ENCODE peak calls at places on chromosomes 2 and 18, in five cellular contexts. One of them, this sample, is unnamed.

GRCh38 chr2:30662268-30663131 is 144.7 kb downstream of the CAPN13 start:
- DNase-seq in GM12878: no peak
- DNase-seq in IMR-90: peak
- DNase-seq in SK-N-SH: no peak
- DNase-seq in K562: no peak
- DNase-seq in this sample: no peak

GRCh38 chr2:238704471-238705230 is 143.2 kb upstream of the TWIST2 start:
- DNase-seq in GM12878: no peak
- DNase-seq in IMR-90: no peak
- DNase-seq in SK-N-SH: no peak
- DNase-seq in K562: no peak
- DNase-seq in this sample: no peak

GRCh38 chr2:25521665-25522387 is 151.6 kb downstream of the DTNB start:
- DNase-seq in GM12878: peak
- DNase-seq in IMR-90: peak
- DNase-seq in SK-N-SH: peak
- DNase-seq in K562: peak
- DNase-seq in this sample: peak

GRCh38 chr18:58114766-58115165 is 70.7 kb downstream of the NEDD4L start:
- DNase-seq in GM12878: no peak
- DNase-seq in IMR-90: no peak
- DNase-seq in SK-N-SH: no peak
- DNase-seq in K562: no peak
- DNase-seq in this sample: no peak

GRCh38 chr18:52481116-52481515 is 141.1 kb downstream of the DCC start:
- DNase-seq in GM12878: no peak
- DNase-seq in IMR-90: no peak
- DNase-seq in SK-N-SH: no peak
- DNase-seq in K562: no peak
- DNase-seq in this sample: no peak

GRCh38 chr2:105301646-105302045 is 27.9 kb downstream of the TGFBRAP1 start:
- DNase-seq in GM12878: no peak
- DNase-seq in IMR-90: no peak
- DNase-seq in SK-N-SH: no peak
- DNase-seq in K562: no peak
- DNase-seq in this sample: no peak

GRCh38 chr2:19488009-19488691 is 129.7 kb upstream of the OSR1 start:
- DNase-seq in GM12878: no peak
- DNase-seq in IMR-90: peak
- DNase-seq in SK-N-SH: no peak
- DNase-seq in K562: no peak
- DNase-seq in this sample: peak

GRCh38 chr18:21303445-21303844 is 61.4 kb downstream of the GREB1L start:
- DNase-seq in GM12878: no peak
- DNase-seq in IMR-90: no peak
- DNase-seq in SK-N-SH: no peak
- DNase-seq in K562: no peak
- DNase-seq in this sample: no peak

GRCh38 chr18:46542545-46542944 is 114.5 kb downstream of the LOXHD1 start:
- DNase-seq in GM12878: no peak
- DNase-seq in IMR-90: no peak
- DNase-seq in SK-N-SH: no peak
- DNase-seq in K562: no peak
- DNase-seq in this sample: no peak

GRCh38 chr2:47501374-47502200 is 98.6 kb downstream of the MSH2 start:
- DNase-seq in GM12878: no peak
- DNase-seq in IMR-90: peak
- DNase-seq in SK-N-SH: no peak
- DNase-seq in K562: no peak
- DNase-seq in this sample: no peak

GRCh38 chr2:30026091-30027055 is 105.0 kb upstream of the ALK start:
- DNase-seq in GM12878: no peak
- DNase-seq in IMR-90: peak
- DNase-seq in SK-N-SH: peak
- DNase-seq in K562: peak
- DNase-seq in this sample: peak

GRCh38 chr2:50769416-50769815 is 262.5 kb downstream of the NRXN1 start:
- DNase-seq in GM12878: no peak
- DNase-seq in IMR-90: no peak
- DNase-seq in SK-N-SH: no peak
- DNase-seq in K562: no peak
- DNase-seq in this sample: no peak

GRCh38 chr2:39431592-39432316 is 5.3 kb downstream of the MAP4K3 start:
- DNase-seq in GM12878: no peak
- DNase-seq in IMR-90: peak
- DNase-seq in SK-N-SH: no peak
- DNase-seq in K562: no peak
- DNase-seq in this sample: no peak

GRCh38 chr2:15041429-15041837 is 408.9 kb downstream of the LRATD1 start:
- DNase-seq in GM12878: no peak
- DNase-seq in IMR-90: peak
- DNase-seq in SK-N-SH: no peak
- DNase-seq in K562: no peak
- DNase-seq in this sample: no peak
- TF ChIP-seq RCOR1 in GM12878: no peak
- TF ChIP-seq RCOR1 in IMR-90: no peak
- TF ChIP-seq RCOR1 in SK-N-SH: no peak
- TF ChIP-seq RCOR1 in K562: no peak
- TF ChIP-seq RCOR1 in this sample: no peak

DNA sequence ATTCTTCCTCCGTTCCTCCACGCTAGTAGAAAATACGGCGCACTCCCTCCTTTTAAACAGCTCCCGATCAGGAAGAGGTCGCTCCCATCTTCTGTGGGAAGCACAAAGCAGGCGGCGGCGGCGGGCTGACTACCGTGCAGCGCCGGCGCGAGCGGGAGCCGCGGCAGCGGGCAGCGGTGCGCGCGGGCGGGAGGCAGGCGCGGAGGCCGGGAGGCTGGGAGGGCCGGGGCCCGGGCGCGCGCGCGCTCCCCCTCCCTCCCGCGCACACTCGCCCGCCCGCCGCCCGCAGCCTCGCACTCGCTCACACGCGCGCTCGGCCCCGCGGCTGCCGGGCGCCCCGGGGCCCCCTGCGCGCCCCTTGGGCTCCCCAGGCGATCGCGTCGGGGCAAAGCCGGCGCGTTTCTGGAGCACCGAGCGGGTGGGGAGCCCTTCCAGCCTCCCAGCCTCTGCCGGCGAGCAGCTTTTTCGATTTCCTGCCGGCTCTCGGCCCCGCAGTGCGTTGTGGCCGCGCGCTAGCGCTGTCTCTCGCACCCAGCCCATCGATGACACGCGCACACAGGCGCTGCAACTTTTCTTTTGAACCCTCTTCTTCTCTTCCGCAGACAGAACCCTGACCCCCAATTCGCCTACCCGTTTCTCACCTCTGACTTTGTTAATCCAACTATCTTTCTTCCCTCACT is at the start of gene SLC8A1:
- DNase-seq in GM12878: no peak
- DNase-seq in IMR-90: peak
- DNase-seq in SK-N-SH: peak
- DNase-seq in K562: no peak
- DNase-seq in this sample: peak
- TF ChIP-seq RCOR1 in GM12878: no peak
- TF ChIP-seq RCOR1 in IMR-90: no peak
- TF ChIP-seq RCOR1 in SK-N-SH: no peak
- TF ChIP-seq RCOR1 in K562: no peak
- TF ChIP-seq RCOR1 in this sample: no peak

DNA sequence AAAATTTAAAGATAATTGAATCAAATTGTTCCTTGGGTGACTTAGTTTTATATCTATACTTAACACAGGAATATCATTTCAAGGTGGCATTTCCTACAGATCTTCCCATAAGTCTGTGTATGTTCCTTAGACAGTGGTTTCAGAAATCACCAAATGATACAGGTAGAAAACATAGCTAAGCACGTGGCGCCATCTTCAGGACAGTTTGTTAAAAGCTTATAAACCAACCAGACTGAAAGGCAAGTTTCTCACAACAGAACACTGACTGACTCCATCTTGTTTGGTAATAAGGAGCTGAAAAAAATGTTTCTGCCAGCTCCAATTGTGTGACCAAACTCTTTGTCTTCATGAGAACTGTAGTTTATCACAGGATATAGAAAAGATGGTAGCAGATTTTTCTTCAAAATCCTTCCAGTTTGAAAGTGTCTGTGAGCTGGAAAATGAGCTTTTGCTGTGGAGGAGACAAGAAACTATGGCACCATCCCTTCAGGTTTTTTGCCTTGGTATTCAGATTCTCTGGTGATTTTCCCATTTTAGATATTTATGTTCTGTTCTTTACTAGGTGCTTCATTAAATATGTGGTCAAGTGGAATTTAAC is 34.8 kb upstream of the NEUROD1 start:
- DNase-seq in GM12878: peak
- DNase-seq in IMR-90: peak
- DNase-seq in SK-N-SH: peak
- DNase-seq in K562: peak
- DNase-seq in this sample: peak
- TF ChIP-seq RCOR1 in GM12878: no peak
- TF ChIP-seq RCOR1 in IMR-90: no peak
- TF ChIP-seq RCOR1 in SK-N-SH: no peak
- TF ChIP-seq RCOR1 in K562: no peak
- TF ChIP-seq RCOR1 in this sample: no peak

GRCh38 chr2:206250041-206250897 is 24.2 kb upstream of the ZDBF2 start:
- DNase-seq in GM12878: no peak
- DNase-seq in IMR-90: peak
- DNase-seq in SK-N-SH: no peak
- DNase-seq in K562: no peak
- DNase-seq in this sample: peak
- TF ChIP-seq RCOR1 in GM12878: no peak
- TF ChIP-seq RCOR1 in IMR-90: no peak
- TF ChIP-seq RCOR1 in SK-N-SH: no peak
- TF ChIP-seq RCOR1 in K562: no peak
- TF ChIP-seq RCOR1 in this sample: no peak

GRCh38 chr2:134104754-134105153 is 149.1 kb upstream of the MGAT5 start:
- DNase-seq in GM12878: no peak
- DNase-seq in IMR-90: no peak
- DNase-seq in SK-N-SH: no peak
- DNase-seq in K562: no peak
- DNase-seq in this sample: no peak
- TF ChIP-seq RCOR1 in GM12878: no peak
- TF ChIP-seq RCOR1 in IMR-90: no peak
- TF ChIP-seq RCOR1 in SK-N-SH: no peak
- TF ChIP-seq RCOR1 in K562: no peak
- TF ChIP-seq RCOR1 in this sample: no peak

GRCh38 chr18:54561864-54562263 is 29.2 kb upstream of the DYNAP start:
- DNase-seq in GM12878: no peak
- DNase-seq in IMR-90: no peak
- DNase-seq in SK-N-SH: no peak
- DNase-seq in K562: no peak
- DNase-seq in this sample: no peak

GRCh38 chr18:54557958-54558357 is 33.1 kb upstream of the DYNAP start:
- DNase-seq in GM12878: no peak
- DNase-seq in IMR-90: no peak
- DNase-seq in SK-N-SH: no peak
- DNase-seq in K562: no peak
- DNase-seq in this sample: no peak

GRCh38 chr18:54555996-54556395 is 35.0 kb upstream of the DYNAP start:
- DNase-seq in GM12878: no peak
- DNase-seq in IMR-90: no peak
- DNase-seq in SK-N-SH: no peak
- DNase-seq in K562: no peak
- DNase-seq in this sample: no peak

GRCh38 chr18:54558609-54559585 is 32.1 kb upstream of the DYNAP start:
- DNase-seq in GM12878: peak
- DNase-seq in IMR-90: peak
- DNase-seq in SK-N-SH: peak
- DNase-seq in K562: peak
- DNase-seq in this sample: peak
- TF ChIP-seq RCOR1 in GM12878: no peak
- TF ChIP-seq RCOR1 in IMR-90: no peak
- TF ChIP-seq RCOR1 in SK-N-SH: no peak
- TF ChIP-seq RCOR1 in K562: no peak
- TF ChIP-seq RCOR1 in this sample: no peak

GRCh38 chr2:201149064-201149820 is 33.3 kb downstream of the CFLAR start:
- DNase-seq in GM12878: no peak
- DNase-seq in IMR-90: peak
- DNase-seq in SK-N-SH: no peak
- DNase-seq in K562: no peak
- DNase-seq in this sample: peak
- TF ChIP-seq RCOR1 in GM12878: no peak
- TF ChIP-seq RCOR1 in IMR-90: no peak
- TF ChIP-seq RCOR1 in SK-N-SH: no peak
- TF ChIP-seq RCOR1 in K562: no peak
- TF ChIP-seq RCOR1 in this sample: no peak

GRCh38 chr2:223692227-223692947 is 90.2 kb upstream of the SCG2 start:
- DNase-seq in GM12878: no peak
- DNase-seq in IMR-90: peak
- DNase-seq in SK-N-SH: peak
- DNase-seq in K562: peak
- DNase-seq in this sample: peak
- TF ChIP-seq RCOR1 in GM12878: no peak
- TF ChIP-seq RCOR1 in IMR-90: no peak
- TF ChIP-seq RCOR1 in SK-N-SH: no peak
- TF ChIP-seq RCOR1 in K562: peak
- TF ChIP-seq RCOR1 in this sample: no peak

GRCh38 chr18:71673498-71673897 is 870.6 kb downstream of the CBLN2 start:
- DNase-seq in GM12878: no peak
- DNase-seq in IMR-90: no peak
- DNase-seq in SK-N-SH: no peak
- DNase-seq in K562: no peak
- DNase-seq in this sample: no peak

GRCh38 chr18:71678144-71678543 is 866.0 kb downstream of the CBLN2 start:
- DNase-seq in GM12878: no peak
- DNase-seq in IMR-90: no peak
- DNase-seq in SK-N-SH: no peak
- DNase-seq in K562: no peak
- DNase-seq in this sample: no peak

DNA sequence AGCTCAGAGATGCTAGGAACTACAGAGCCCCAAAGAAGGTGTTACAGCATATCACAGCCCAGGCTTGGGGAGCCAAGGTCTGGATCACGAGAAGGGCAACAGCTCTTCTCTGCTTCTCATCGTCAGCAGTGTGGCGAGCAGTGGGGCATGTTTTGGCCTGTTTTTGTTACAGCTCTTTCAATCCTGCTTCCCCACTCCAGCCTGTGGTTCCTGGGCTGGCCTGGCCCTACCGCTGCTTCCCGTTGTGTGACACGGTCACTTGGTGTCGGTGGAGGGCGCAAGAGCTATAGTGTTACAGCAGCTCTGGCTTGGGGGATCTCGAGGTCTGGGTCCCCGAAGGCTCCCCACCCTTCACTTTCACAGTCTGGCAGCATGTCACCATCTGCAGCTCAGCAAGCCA is 870.2 kb downstream of the CBLN2 start:
- DNase-seq in GM12878: no peak
- DNase-seq in IMR-90: no peak
- DNase-seq in SK-N-SH: no peak
- DNase-seq in K562: no peak
- DNase-seq in this sample: no peak
- TF ChIP-seq RCOR1 in GM12878: no peak
- TF ChIP-seq RCOR1 in IMR-90: no peak
- TF ChIP-seq RCOR1 in SK-N-SH: no peak
- TF ChIP-seq RCOR1 in K562: no peak
- TF ChIP-seq RCOR1 in this sample: no peak

This sample was measured in A549.